ENCODE peak calls at places on chromosomes 7 and 10, in five cellular contexts. One of them, this sample, is unnamed.

GRCh38 chr10:125605167-125605566 is 77.8 kb downstream of the TEX36 start:
- DNase-seq in astrocyte: peak
- DNase-seq in cardiac fibroblast: no peak
- DNase-seq in choroid plexus epithelial cell: peak
- DNase-seq in fibroblast of lung: no peak
- DNase-seq in this sample: peak

GRCh38 chr10:6729071-6729773 is 149.1 kb upstream of the PRKCQ start:
- DNase-seq in fibroblast of lung: peak
- DNase-seq in cardiac fibroblast: peak
- DNase-seq in astrocyte: peak
- DNase-seq in choroid plexus epithelial cell: no peak
- DNase-seq in this sample: no peak

GRCh38 chr10:57952741-57953140 is 315.0 kb downstream of the IPMK start:
- DNase-seq in cardiac fibroblast: peak
- DNase-seq in astrocyte: peak
- DNase-seq in choroid plexus epithelial cell: peak
- DNase-seq in fibroblast of lung: peak
- DNase-seq in this sample: no peak

GRCh38 chr7:80764132-80764531 is 125.7 kb downstream of the CD36 start:
- DNase-seq in astrocyte: peak
- DNase-seq in fibroblast of lung: no peak
- DNase-seq in cardiac fibroblast: no peak
- DNase-seq in choroid plexus epithelial cell: no peak
- DNase-seq in this sample: no peak

GRCh38 chr10:33136271-33136670 is 178.2 kb upstream of the ITGB1 start:
- DNase-seq in cardiac fibroblast: peak
- DNase-seq in astrocyte: peak
- DNase-seq in choroid plexus epithelial cell: no peak
- DNase-seq in fibroblast of lung: peak
- DNase-seq in this sample: no peak

GRCh38 chr7:133110312-133110711 is 28.4 kb upstream of the CHCHD3 start:
- DNase-seq in cardiac fibroblast: no peak
- DNase-seq in choroid plexus epithelial cell: no peak
- DNase-seq in astrocyte: no peak
- DNase-seq in fibroblast of lung: no peak
- DNase-seq in this sample: no peak

GRCh38 chr10:77392236-77392721 is 245.3 kb downstream of the KCNMA1 start:
- DNase-seq in fibroblast of lung: peak
- DNase-seq in astrocyte: peak
- DNase-seq in choroid plexus epithelial cell: peak
- DNase-seq in cardiac fibroblast: no peak
- DNase-seq in this sample: no peak

GRCh38 chr10:71812016-71812912 is 38.8 kb downstream of the PSAP start:
- DNase-seq in choroid plexus epithelial cell: peak
- DNase-seq in cardiac fibroblast: peak
- DNase-seq in fibroblast of lung: peak
- DNase-seq in astrocyte: no peak
- DNase-seq in this sample: no peak

GRCh38 chr7:82164813-82165212 is 278.8 kb downstream of the CACNA2D1 start:
- DNase-seq in fibroblast of lung: peak
- DNase-seq in cardiac fibroblast: peak
- DNase-seq in astrocyte: peak
- DNase-seq in choroid plexus epithelial cell: peak
- DNase-seq in this sample: no peak

GRCh38 chr7:45656431-45656830 is 82.3 kb downstream of the ADCY1 start:
- DNase-seq in choroid plexus epithelial cell: no peak
- DNase-seq in cardiac fibroblast: no peak
- DNase-seq in astrocyte: no peak
- DNase-seq in fibroblast of lung: no peak
- DNase-seq in this sample: no peak
- TF ChIP-seq CTCF in choroid plexus epithelial cell: no peak
- TF ChIP-seq CTCF in cardiac fibroblast: no peak
- TF ChIP-seq CTCF in astrocyte: no peak
- TF ChIP-seq CTCF in fibroblast of lung: no peak
- TF ChIP-seq CTCF in this sample: no peak

DNA sequence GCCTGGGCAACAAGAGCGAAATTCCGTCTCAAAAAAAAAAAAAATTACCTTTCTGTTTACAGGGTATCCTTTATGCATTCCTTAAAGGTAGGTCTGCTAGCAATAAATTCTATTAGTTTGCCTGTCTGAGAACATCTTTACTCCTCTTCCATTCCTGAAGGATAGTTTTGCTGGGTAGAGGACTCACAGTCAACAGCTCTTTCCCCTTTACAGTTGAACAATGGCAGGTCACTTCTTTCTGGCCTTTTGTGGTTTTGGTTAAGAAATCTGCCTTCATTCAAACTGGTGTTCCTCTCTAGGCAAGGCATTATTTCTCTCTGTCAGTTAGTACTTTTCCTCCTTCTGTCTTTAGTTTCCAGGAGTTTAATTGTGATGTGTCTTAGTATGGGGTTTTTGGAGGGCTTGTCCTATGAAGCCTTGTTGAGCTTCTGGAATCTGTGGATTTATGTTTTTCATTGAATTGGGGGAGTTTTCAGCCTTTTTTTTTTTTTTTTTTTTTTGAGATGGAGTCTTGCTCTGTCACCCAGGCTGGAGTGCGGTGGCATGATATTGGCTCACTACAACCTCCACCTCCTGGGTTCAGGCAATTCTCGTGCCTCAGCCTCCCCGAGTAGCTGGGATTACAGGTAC is 4.8 kb upstream of the DNAAF5 start:
- DNase-seq in choroid plexus epithelial cell: peak
- DNase-seq in astrocyte: no peak
- DNase-seq in cardiac fibroblast: peak
- DNase-seq in fibroblast of lung: no peak
- DNase-seq in this sample: no peak
- H3K4me3 ChIP-seq in choroid plexus epithelial cell: no peak
- H3K4me3 ChIP-seq in astrocyte: no peak
- H3K4me3 ChIP-seq in cardiac fibroblast: no peak
- H3K4me3 ChIP-seq in fibroblast of lung: no peak
- H3K4me3 ChIP-seq in this sample: no peak

DNA sequence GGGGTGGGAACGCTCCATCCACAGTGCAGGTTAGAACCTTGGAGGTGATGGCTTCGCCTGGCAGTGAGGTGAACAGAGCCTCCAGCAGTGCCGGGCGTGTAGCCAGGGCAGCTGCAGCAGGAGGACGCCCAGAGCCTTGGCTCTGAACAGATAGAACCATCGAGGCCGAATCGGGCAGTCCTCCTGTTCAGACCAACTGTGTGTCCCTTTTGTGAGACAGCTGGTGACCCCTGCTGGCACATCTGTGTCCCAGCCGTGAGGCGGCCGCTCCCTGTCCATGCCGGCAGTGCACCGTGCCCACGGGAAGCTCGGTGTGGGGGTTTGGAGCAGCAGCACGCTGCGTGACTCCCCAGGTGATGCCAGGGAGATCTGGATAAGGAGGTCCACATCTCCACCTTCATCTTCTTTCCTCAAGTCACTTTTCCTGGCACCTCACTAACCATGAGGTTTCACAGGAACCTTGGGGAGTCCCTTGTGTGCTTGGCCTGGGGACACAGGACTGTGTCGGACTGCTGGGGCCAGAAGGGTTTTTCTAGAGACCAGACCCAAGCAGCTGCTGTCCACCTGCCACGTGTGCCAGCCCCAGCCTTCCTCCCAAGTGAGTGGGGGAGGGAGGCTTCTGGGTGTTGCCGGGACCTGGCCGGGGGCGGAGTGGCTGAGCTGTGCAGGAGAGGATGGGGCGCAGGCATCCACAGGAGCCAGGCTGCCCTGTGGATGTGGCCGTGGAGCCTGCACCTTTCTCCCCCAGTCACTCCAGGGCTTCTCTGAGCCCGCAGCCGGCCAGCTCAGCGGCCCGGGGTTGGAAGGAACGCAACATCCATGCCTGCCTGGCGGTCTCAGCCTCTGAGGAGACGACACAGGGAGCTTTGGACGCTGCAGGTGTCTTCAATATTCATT is 69.4 kb downstream of the DNAJB6 start:
- DNase-seq in fibroblast of lung: no peak
- DNase-seq in cardiac fibroblast: peak
- DNase-seq in astrocyte: no peak
- DNase-seq in choroid plexus epithelial cell: peak
- DNase-seq in this sample: no peak
- TF ChIP-seq CTCF in fibroblast of lung: no peak
- TF ChIP-seq CTCF in cardiac fibroblast: peak
- TF ChIP-seq CTCF in astrocyte: no peak
- TF ChIP-seq CTCF in choroid plexus epithelial cell: peak
- TF ChIP-seq CTCF in this sample: peak

GRCh38 chr7:105267244-105267643 is 121.5 kb downstream of the SRPK2 start:
- DNase-seq in astrocyte: no peak
- DNase-seq in fibroblast of lung: no peak
- DNase-seq in choroid plexus epithelial cell: peak
- DNase-seq in cardiac fibroblast: no peak
- DNase-seq in this sample: no peak
- H3K4me3 ChIP-seq in astrocyte: no peak
- H3K4me3 ChIP-seq in fibroblast of lung: peak
- H3K4me3 ChIP-seq in choroid plexus epithelial cell: peak
- H3K4me3 ChIP-seq in cardiac fibroblast: no peak
- H3K4me3 ChIP-seq in this sample: peak

GRCh38 chr10:1423676-1424253 is 313.6 kb downstream of the ADARB2 start:
- DNase-seq in fibroblast of lung: no peak
- DNase-seq in astrocyte: no peak
- DNase-seq in choroid plexus epithelial cell: no peak
- DNase-seq in cardiac fibroblast: no peak
- DNase-seq in this sample: no peak

GRCh38 chr10:1419796-1420429 is 317.4 kb downstream of the ADARB2 start:
- DNase-seq in choroid plexus epithelial cell: no peak
- DNase-seq in astrocyte: no peak
- DNase-seq in cardiac fibroblast: no peak
- DNase-seq in fibroblast of lung: no peak
- DNase-seq in this sample: no peak

GRCh38 chr10:1418031-1418550 is 319.2 kb downstream of the ADARB2 start:
- DNase-seq in fibroblast of lung: no peak
- DNase-seq in astrocyte: no peak
- DNase-seq in cardiac fibroblast: no peak
- DNase-seq in choroid plexus epithelial cell: no peak
- DNase-seq in this sample: no peak

GRCh38 chr10:1422275-1422674 is 315.1 kb downstream of the ADARB2 start:
- DNase-seq in fibroblast of lung: no peak
- DNase-seq in cardiac fibroblast: no peak
- DNase-seq in astrocyte: no peak
- DNase-seq in choroid plexus epithelial cell: no peak
- DNase-seq in this sample: no peak

DNA sequence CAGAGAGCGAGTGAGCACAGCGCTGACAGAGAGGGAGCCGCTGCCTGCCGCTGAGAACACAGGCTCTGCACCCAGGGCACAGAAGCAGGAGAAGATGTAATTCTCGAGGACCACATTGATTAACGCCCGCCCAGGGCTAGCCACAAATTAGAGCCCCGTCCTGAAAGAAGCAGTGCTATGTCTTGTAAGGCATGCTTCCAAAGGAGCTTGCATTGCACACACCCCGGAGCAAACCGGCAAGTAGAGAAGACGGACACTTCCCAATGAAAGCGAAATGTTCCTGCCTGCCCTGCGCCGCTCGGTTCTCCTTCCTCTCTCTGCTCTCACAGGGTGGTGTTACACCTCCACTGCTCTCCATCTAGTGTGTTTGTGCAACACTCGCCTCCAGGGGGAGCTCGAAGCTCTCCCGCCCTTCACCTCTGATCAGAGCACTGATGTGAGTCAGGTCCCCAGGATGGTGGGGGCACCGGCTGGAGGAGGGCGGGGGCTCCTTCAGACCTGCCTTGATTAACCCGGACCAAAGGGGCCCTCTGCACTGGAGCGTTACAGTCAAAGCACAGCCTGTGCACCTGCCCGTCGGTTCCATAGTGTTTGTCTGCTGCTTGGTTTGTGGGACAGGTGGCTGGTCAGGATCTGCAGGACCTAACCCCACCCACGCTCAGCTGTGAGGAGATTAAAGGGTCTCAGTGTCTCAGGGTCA is 316.5 kb downstream of the ADARB2 start:
- DNase-seq in cardiac fibroblast: no peak
- DNase-seq in fibroblast of lung: peak
- DNase-seq in choroid plexus epithelial cell: peak
- DNase-seq in astrocyte: no peak
- DNase-seq in this sample: no peak
- TF ChIP-seq CTCF in cardiac fibroblast: peak
- TF ChIP-seq CTCF in fibroblast of lung: no peak
- TF ChIP-seq CTCF in choroid plexus epithelial cell: peak
- TF ChIP-seq CTCF in astrocyte: peak
- TF ChIP-seq CTCF in this sample: peak

GRCh38 chr7:26329520-26330269 is 38.0 kb downstream of the SNX10 start:
- DNase-seq in cardiac fibroblast: no peak
- DNase-seq in astrocyte: no peak
- DNase-seq in choroid plexus epithelial cell: no peak
- DNase-seq in fibroblast of lung: no peak
- DNase-seq in this sample: no peak
- H3K4me3 ChIP-seq in cardiac fibroblast: no peak
- H3K4me3 ChIP-seq in astrocyte: no peak
- H3K4me3 ChIP-seq in choroid plexus epithelial cell: no peak
- H3K4me3 ChIP-seq in fibroblast of lung: no peak
- H3K4me3 ChIP-seq in this sample: no peak

GRCh38 chr7:78377532-78377931 is 579.0 kb downstream of the PHTF2 start:
- DNase-seq in fibroblast of lung: no peak
- DNase-seq in astrocyte: no peak
- DNase-seq in cardiac fibroblast: no peak
- DNase-seq in choroid plexus epithelial cell: no peak
- DNase-seq in this sample: no peak
- TF ChIP-seq CTCF in fibroblast of lung: no peak
- TF ChIP-seq CTCF in astrocyte: no peak
- TF ChIP-seq CTCF in cardiac fibroblast: no peak
- TF ChIP-seq CTCF in choroid plexus epithelial cell: no peak
- TF ChIP-seq CTCF in this sample: no peak

GRCh38 chr7:139829654-139830130 is 628 bp downstream of the TBXAS1 start:
- DNase-seq in astrocyte: peak
- DNase-seq in cardiac fibroblast: peak
- DNase-seq in fibroblast of lung: peak
- DNase-seq in choroid plexus epithelial cell: peak
- DNase-seq in this sample: no peak
- H3K4me3 ChIP-seq in astrocyte: no peak
- H3K4me3 ChIP-seq in cardiac fibroblast: no peak
- H3K4me3 ChIP-seq in fibroblast of lung: no peak
- H3K4me3 ChIP-seq in choroid plexus epithelial cell: no peak
- H3K4me3 ChIP-seq in this sample: no peak

This sample was measured in retinal pigment epithelial cell.